ENCODE peak calls at places on chromosomes 12 and 14, in seven cellular contexts. One of them, this sample, is unnamed.

GRCh38 chr14:21874167-21874566 is 200.5 kb upstream of the OR4E1 start:
- DNase-seq in epithelial cell of esophagus: no peak
- DNase-seq in fibroblast of lung: no peak
- DNase-seq in progenitor cell of endocrine pancreas: no peak
- DNase-seq in WTC11: no peak
- DNase-seq in astrocyte of the spinal cord: no peak
- DNase-seq in AG04450: no peak
- DNase-seq in this sample: no peak

GRCh38 chr12:100566887-100567637 is 6.4 kb upstream of the GAS2L3 start:
- DNase-seq in epithelial cell of esophagus: peak
- DNase-seq in fibroblast of lung: peak
- DNase-seq in progenitor cell of endocrine pancreas: no peak
- DNase-seq in WTC11: no peak
- DNase-seq in astrocyte of the spinal cord: no peak
- DNase-seq in AG04450: no peak
- DNase-seq in this sample: no peak

GRCh38 chr12:124658302-124658701 is 90.9 kb upstream of the NCOR2 start:
- DNase-seq in epithelial cell of esophagus: no peak
- DNase-seq in fibroblast of lung: no peak
- DNase-seq in progenitor cell of endocrine pancreas: no peak
- DNase-seq in WTC11: no peak
- DNase-seq in astrocyte of the spinal cord: no peak
- DNase-seq in AG04450: no peak
- DNase-seq in this sample: no peak

GRCh38 chr14:29463727-29464370 is 463.8 kb downstream of the PRKD1 start:
- DNase-seq in epithelial cell of esophagus: no peak
- DNase-seq in fibroblast of lung: peak
- DNase-seq in progenitor cell of endocrine pancreas: no peak
- DNase-seq in WTC11: no peak
- DNase-seq in astrocyte of the spinal cord: peak
- DNase-seq in AG04450: no peak
- DNase-seq in this sample: no peak

GRCh38 chr14:89276424-89276975 is 140.5 kb downstream of the FOXN3 start:
- DNase-seq in epithelial cell of esophagus: no peak
- DNase-seq in fibroblast of lung: peak
- DNase-seq in progenitor cell of endocrine pancreas: no peak
- DNase-seq in WTC11: no peak
- DNase-seq in astrocyte of the spinal cord: peak
- DNase-seq in AG04450: no peak
- DNase-seq in this sample: no peak

GRCh38 chr14:52949711-52950409 is 990 bp downstream of the FERMT2 start:
- DNase-seq in epithelial cell of esophagus: peak
- DNase-seq in fibroblast of lung: peak
- DNase-seq in progenitor cell of endocrine pancreas: no peak
- DNase-seq in WTC11: no peak
- DNase-seq in astrocyte of the spinal cord: peak
- DNase-seq in AG04450: no peak
- DNase-seq in this sample: no peak

GRCh38 chr12:122021193-122021821 is 377 bp upstream of the BCL7A start:
- DNase-seq in epithelial cell of esophagus: peak
- DNase-seq in fibroblast of lung: no peak
- DNase-seq in progenitor cell of endocrine pancreas: peak
- DNase-seq in WTC11: peak
- DNase-seq in astrocyte of the spinal cord: no peak
- DNase-seq in AG04450: no peak
- DNase-seq in this sample: peak

GRCh38 chr12:131087302-131087818 is 133.7 kb downstream of the ADGRD1 start:
- DNase-seq in epithelial cell of esophagus: no peak
- DNase-seq in fibroblast of lung: no peak
- DNase-seq in progenitor cell of endocrine pancreas: peak
- DNase-seq in WTC11: peak
- DNase-seq in astrocyte of the spinal cord: no peak
- DNase-seq in AG04450: no peak
- DNase-seq in this sample: peak

GRCh38 chr12:89933911-89934310 is 225.3 kb upstream of the ATP2B1 start:
- DNase-seq in epithelial cell of esophagus: no peak
- DNase-seq in fibroblast of lung: peak
- DNase-seq in progenitor cell of endocrine pancreas: no peak
- DNase-seq in WTC11: no peak
- DNase-seq in astrocyte of the spinal cord: no peak
- DNase-seq in AG04450: no peak
- DNase-seq in this sample: no peak

GRCh38 chr14:24274101-24274543 is 2.7 kb upstream of the RABGGTA start:
- DNase-seq in epithelial cell of esophagus: peak
- DNase-seq in fibroblast of lung: peak
- DNase-seq in progenitor cell of endocrine pancreas: no peak
- DNase-seq in WTC11: no peak
- DNase-seq in astrocyte of the spinal cord: no peak
- DNase-seq in AG04450: no peak
- DNase-seq in this sample: no peak

GRCh38 chr14:63032056-63032455 is 13.2 kb downstream of the KCNH5 start:
- DNase-seq in epithelial cell of esophagus: no peak
- DNase-seq in fibroblast of lung: peak
- DNase-seq in progenitor cell of endocrine pancreas: no peak
- DNase-seq in WTC11: no peak
- DNase-seq in astrocyte of the spinal cord: no peak
- DNase-seq in AG04450: no peak
- DNase-seq in this sample: no peak

GRCh38 chr12:6866920-6867406 is 368 bp upstream of the TPI1 start:
- DNase-seq in epithelial cell of esophagus: no peak
- DNase-seq in fibroblast of lung: no peak
- DNase-seq in progenitor cell of endocrine pancreas: no peak
- DNase-seq in WTC11: peak
- DNase-seq in astrocyte of the spinal cord: no peak
- DNase-seq in AG04450: no peak
- DNase-seq in this sample: no peak

GRCh38 chr12:52256165-52256935 is 18.1 kb upstream of the KRT86 start:
- DNase-seq in epithelial cell of esophagus: no peak
- DNase-seq in fibroblast of lung: no peak
- DNase-seq in progenitor cell of endocrine pancreas: no peak
- DNase-seq in WTC11: no peak
- DNase-seq in astrocyte of the spinal cord: no peak
- DNase-seq in AG04450: no peak
- DNase-seq in this sample: no peak

GRCh38 chr12:77584860-77585259 is 245.8 kb upstream of the NAV3 start:
- DNase-seq in epithelial cell of esophagus: no peak
- DNase-seq in fibroblast of lung: no peak
- DNase-seq in progenitor cell of endocrine pancreas: no peak
- DNase-seq in WTC11: no peak
- DNase-seq in astrocyte of the spinal cord: no peak
- DNase-seq in AG04450: no peak
- DNase-seq in this sample: peak

GRCh38 chr14:52131640-52132320 is 62.9 kb upstream of the NID2 start:
- DNase-seq in epithelial cell of esophagus: peak
- DNase-seq in fibroblast of lung: peak
- DNase-seq in progenitor cell of endocrine pancreas: peak
- DNase-seq in WTC11: peak
- DNase-seq in astrocyte of the spinal cord: peak
- DNase-seq in AG04450: peak
- DNase-seq in this sample: peak

GRCh38 chr14:58327019-58327418 is 28.7 kb downstream of the ARID4A start:
- DNase-seq in epithelial cell of esophagus: no peak
- DNase-seq in fibroblast of lung: no peak
- DNase-seq in progenitor cell of endocrine pancreas: no peak
- DNase-seq in WTC11: no peak
- DNase-seq in astrocyte of the spinal cord: no peak
- DNase-seq in AG04450: no peak
- DNase-seq in this sample: no peak

GRCh38 chr14:68278568-68279436 is 459.2 kb downstream of the RAD51B start:
- DNase-seq in epithelial cell of esophagus: peak
- DNase-seq in fibroblast of lung: peak
- DNase-seq in progenitor cell of endocrine pancreas: no peak
- DNase-seq in WTC11: no peak
- DNase-seq in astrocyte of the spinal cord: peak
- DNase-seq in AG04450: no peak
- DNase-seq in this sample: no peak

GRCh38 chr12:12327802-12328201 is 22.2 kb downstream of the MANSC1 start:
- DNase-seq in epithelial cell of esophagus: peak
- DNase-seq in fibroblast of lung: peak
- DNase-seq in progenitor cell of endocrine pancreas: no peak
- DNase-seq in WTC11: no peak
- DNase-seq in astrocyte of the spinal cord: peak
- DNase-seq in AG04450: no peak
- DNase-seq in this sample: no peak

GRCh38 chr12:123907021-123907420 is 65.6 kb downstream of the CCDC92 start:
- DNase-seq in epithelial cell of esophagus: no peak
- DNase-seq in fibroblast of lung: no peak
- DNase-seq in progenitor cell of endocrine pancreas: no peak
- DNase-seq in WTC11: no peak
- DNase-seq in astrocyte of the spinal cord: no peak
- DNase-seq in AG04450: no peak
- DNase-seq in this sample: no peak

GRCh38 chr14:23544511-23545447 is 6.8 kb downstream of the ZFHX2 start:
- DNase-seq in epithelial cell of esophagus: peak
- DNase-seq in fibroblast of lung: no peak
- DNase-seq in progenitor cell of endocrine pancreas: no peak
- DNase-seq in WTC11: peak
- DNase-seq in astrocyte of the spinal cord: no peak
- DNase-seq in AG04450: no peak
- DNase-seq in this sample: peak

GRCh38 chr12:8696402-8697100 is 1.2 kb upstream of the RIMKLB start:
- DNase-seq in epithelial cell of esophagus: no peak
- DNase-seq in fibroblast of lung: no peak
- DNase-seq in progenitor cell of endocrine pancreas: no peak
- DNase-seq in WTC11: no peak
- DNase-seq in astrocyte of the spinal cord: no peak
- DNase-seq in AG04450: no peak
- DNase-seq in this sample: no peak

GRCh38 chr12:112218150-112218549 is 92.8 kb downstream of the TRAFD1 start:
- DNase-seq in epithelial cell of esophagus: peak
- DNase-seq in fibroblast of lung: peak
- DNase-seq in progenitor cell of endocrine pancreas: no peak
- DNase-seq in WTC11: no peak
- DNase-seq in astrocyte of the spinal cord: no peak
- DNase-seq in AG04450: no peak
- DNase-seq in this sample: no peak

GRCh38 chr12:80715850-80716249 is 862 bp upstream of the MYF5 start:
- DNase-seq in epithelial cell of esophagus: no peak
- DNase-seq in fibroblast of lung: no peak
- DNase-seq in progenitor cell of endocrine pancreas: no peak
- DNase-seq in WTC11: no peak
- DNase-seq in astrocyte of the spinal cord: no peak
- DNase-seq in AG04450: no peak
- DNase-seq in this sample: no peak

GRCh38 chr12:6823161-6824084 is 1.8 kb downstream of the GPR162 start:
- DNase-seq in epithelial cell of esophagus: no peak
- DNase-seq in fibroblast of lung: no peak
- DNase-seq in progenitor cell of endocrine pancreas: no peak
- DNase-seq in WTC11: no peak
- DNase-seq in astrocyte of the spinal cord: no peak
- DNase-seq in AG04450: no peak
- DNase-seq in this sample: no peak

GRCh38 chr12:98402081-98402480 is 113.3 kb upstream of the TMPO start:
- DNase-seq in epithelial cell of esophagus: peak
- DNase-seq in fibroblast of lung: peak
- DNase-seq in progenitor cell of endocrine pancreas: no peak
- DNase-seq in WTC11: no peak
- DNase-seq in astrocyte of the spinal cord: no peak
- DNase-seq in AG04450: no peak
- DNase-seq in this sample: no peak

GRCh38 chr12:6330192-6330591 is 11.7 kb downstream of the TNFRSF1A start:
- DNase-seq in epithelial cell of esophagus: no peak
- DNase-seq in fibroblast of lung: no peak
- DNase-seq in progenitor cell of endocrine pancreas: no peak
- DNase-seq in WTC11: no peak
- DNase-seq in astrocyte of the spinal cord: no peak
- DNase-seq in AG04450: no peak
- DNase-seq in this sample: no peak

GRCh38 chr12:128388461-128388921 is 121.5 kb downstream of the TMEM132C start:
- DNase-seq in epithelial cell of esophagus: no peak
- DNase-seq in fibroblast of lung: no peak
- DNase-seq in progenitor cell of endocrine pancreas: no peak
- DNase-seq in WTC11: no peak
- DNase-seq in astrocyte of the spinal cord: no peak
- DNase-seq in AG04450: no peak
- DNase-seq in this sample: no peak

GRCh38 chr12:104670439-104671406 is 214.0 kb downstream of the CHST11 start:
- DNase-seq in epithelial cell of esophagus: no peak
- DNase-seq in fibroblast of lung: no peak
- DNase-seq in progenitor cell of endocrine pancreas: no peak
- DNase-seq in WTC11: no peak
- DNase-seq in astrocyte of the spinal cord: no peak
- DNase-seq in AG04450: no peak
- DNase-seq in this sample: no peak

GRCh38 chr12:115661103-115661502 is 616.4 kb downstream of the MED13L start:
- DNase-seq in epithelial cell of esophagus: no peak
- DNase-seq in fibroblast of lung: peak
- DNase-seq in progenitor cell of endocrine pancreas: no peak
- DNase-seq in WTC11: no peak
- DNase-seq in astrocyte of the spinal cord: peak
- DNase-seq in AG04450: no peak
- DNase-seq in this sample: no peak

GRCh38 chr12:126369487-126370463 is 1304.5 kb downstream of the AACS start:
- DNase-seq in epithelial cell of esophagus: peak
- DNase-seq in fibroblast of lung: peak
- DNase-seq in progenitor cell of endocrine pancreas: no peak
- DNase-seq in WTC11: no peak
- DNase-seq in astrocyte of the spinal cord: peak
- DNase-seq in AG04450: no peak
- DNase-seq in this sample: no peak
- TF ChIP-seq CTCF in epithelial cell of esophagus: no peak
- TF ChIP-seq CTCF in fibroblast of lung: no peak
- TF ChIP-seq CTCF in progenitor cell of endocrine pancreas: no peak
- TF ChIP-seq CTCF in WTC11: no peak
- TF ChIP-seq CTCF in astrocyte of the spinal cord: peak
- TF ChIP-seq CTCF in AG04450: no peak
- TF ChIP-seq CTCF in this sample: peak

GRCh38 chr12:117277875-117278274 is 83.6 kb downstream of the NOS1 start:
- DNase-seq in epithelial cell of esophagus: no peak
- DNase-seq in fibroblast of lung: no peak
- DNase-seq in progenitor cell of endocrine pancreas: no peak
- DNase-seq in WTC11: peak
- DNase-seq in astrocyte of the spinal cord: no peak
- DNase-seq in AG04450: no peak
- DNase-seq in this sample: no peak
- TF ChIP-seq CTCF in epithelial cell of esophagus: no peak
- TF ChIP-seq CTCF in fibroblast of lung: no peak
- TF ChIP-seq CTCF in progenitor cell of endocrine pancreas: no peak
- TF ChIP-seq CTCF in WTC11: no peak
- TF ChIP-seq CTCF in astrocyte of the spinal cord: no peak
- TF ChIP-seq CTCF in AG04450: no peak
- TF ChIP-seq CTCF in this sample: no peak

DNA sequence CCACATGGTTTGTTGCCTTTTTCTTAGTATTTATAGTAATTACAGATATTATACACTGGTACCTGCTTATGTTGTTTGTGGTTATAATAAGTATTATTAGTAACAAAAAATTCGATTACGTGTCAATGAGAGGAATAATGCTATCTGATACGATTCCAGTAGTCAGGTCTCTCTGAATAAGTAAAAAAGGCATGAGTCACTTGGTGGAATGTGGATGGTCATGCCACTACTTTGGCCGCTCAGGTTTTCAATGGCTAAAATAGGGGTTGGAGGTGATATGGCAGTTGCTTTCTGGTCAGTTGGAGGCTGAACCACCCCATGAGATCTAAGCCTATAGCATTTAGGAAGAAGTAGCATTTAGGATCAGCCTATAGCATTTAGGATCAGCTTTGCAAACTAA is 255.9 kb downstream of the NPAS3 start:
- DNase-seq in epithelial cell of esophagus: no peak
- DNase-seq in fibroblast of lung: peak
- DNase-seq in progenitor cell of endocrine pancreas: no peak
- DNase-seq in WTC11: no peak
- DNase-seq in astrocyte of the spinal cord: no peak
- DNase-seq in AG04450: no peak
- DNase-seq in this sample: no peak
- TF ChIP-seq CTCF in epithelial cell of esophagus: no peak
- TF ChIP-seq CTCF in fibroblast of lung: no peak
- TF ChIP-seq CTCF in progenitor cell of endocrine pancreas: no peak
- TF ChIP-seq CTCF in WTC11: no peak
- TF ChIP-seq CTCF in astrocyte of the spinal cord: no peak
- TF ChIP-seq CTCF in AG04450: no peak
- TF ChIP-seq CTCF in this sample: no peak

GRCh38 chr12:10033783-10034381 is 3.4 kb downstream of the CLEC9A start:
- DNase-seq in epithelial cell of esophagus: peak
- DNase-seq in fibroblast of lung: no peak
- DNase-seq in progenitor cell of endocrine pancreas: no peak
- DNase-seq in WTC11: no peak
- DNase-seq in astrocyte of the spinal cord: peak
- DNase-seq in AG04450: no peak
- DNase-seq in this sample: no peak
- TF ChIP-seq CTCF in epithelial cell of esophagus: peak
- TF ChIP-seq CTCF in fibroblast of lung: peak
- TF ChIP-seq CTCF in progenitor cell of endocrine pancreas: peak
- TF ChIP-seq CTCF in WTC11: no peak
- TF ChIP-seq CTCF in astrocyte of the spinal cord: peak
- TF ChIP-seq CTCF in AG04450: peak
- TF ChIP-seq CTCF in this sample: peak